ENCODE peak calls at places on chromosomes 16 and 17, in ten cellular contexts. B, W, V, N, Z, P, O, A, Y and F are unnamed samples.

GRCh38 chr17:48333034-48333491 is 97.0 kb downstream of the SKAP1 start:
- DNase-seq in B (peak; percentile 16), W (no peak), V (peak; percentile 8), N (peak; percentile 41), Z (no peak), P (no peak), O (no peak), A (no peak), Y (no peak), F (no peak)

GRCh38 chr17:80631142-80632045 is 86.8 kb downstream of the RPTOR start:
- DNase-seq in B (no peak), W (no peak), V (no peak), N (no peak), Z (no peak), P (no peak), O (no peak), A (no peak), Y (no peak), F (no peak)

GRCh38 chr17:75494326-75494877 is 20.9 kb downstream of the CASKIN2 start:
- DNase-seq in B (no peak), W (no peak), V (no peak), N (no peak), Z (no peak), P (no peak), O (no peak), A (no peak), Y (no peak), F (no peak)

GRCh38 chr17:1786708-1787107 is 24.8 kb downstream of the SERPINF1 start:
- DNase-seq in B (no peak), W (no peak), V (no peak), N (no peak), Z (no peak), P (no peak), O (no peak), A (no peak), Y (no peak), F (no peak)

GRCh38 chr17:51869387-51869786 is 289.1 kb downstream of the CA10 start:
- DNase-seq in B (peak; percentile 44), W (no peak), V (peak; percentile 2), N (peak; percentile 19), Z (no peak), P (no peak), O (peak; percentile 50), A (no peak), Y (peak; percentile 41), F (no peak)

GRCh38 chr16:82755570-82756282 is 129.0 kb downstream of the CDH13 start:
- DNase-seq in B (no peak), W (no peak), V (no peak), N (peak; percentile 28), Z (no peak), P (no peak), O (no peak), A (no peak), Y (peak; percentile 21), F (no peak)

GRCh38 chr16:66894948-66895696 is 14.8 kb downstream of the PDP2 start:
- DNase-seq in B (peak; percentile 79), W (peak; percentile 32), V (peak; percentile 66), N (peak; percentile 82), Z (peak; percentile 82), P (no peak), O (peak; percentile 77), A (no peak), Y (peak; percentile 67), F (peak; percentile 80)

GRCh38 chr17:18203308-18203707 is 19.7 kb downstream of the ALKBH5 start:
- DNase-seq in B (peak; percentile 68), W (no peak), V (no peak), N (no peak), Z (no peak), P (no peak), O (no peak), A (no peak), Y (no peak), F (no peak)

GRCh38 chr17:36529121-36529520 is 5.5 kb downstream of the MYO19 start:
- DNase-seq in B (peak; percentile 82), W (no peak), V (no peak), N (peak; percentile 65), Z (no peak), P (no peak), O (no peak), A (no peak), Y (no peak), F (no peak)

GRCh38 chr17:57601328-57601727 is 143.8 kb downstream of the CCDC182 start:
- DNase-seq in B (no peak), W (no peak), V (peak; percentile 30), N (no peak), Z (no peak), P (no peak), O (no peak), A (no peak), Y (no peak), F (no peak)

GRCh38 chr17:37068266-37068665 is 119.5 kb downstream of the AATF start:
- DNase-seq in B (no peak), W (no peak), V (no peak), N (no peak), Z (no peak), P (no peak), O (no peak), A (no peak), Y (no peak), F (no peak)

GRCh38 chr17:19381741-19382444 is 3.6 kb downstream of the MAPK7 start:
- DNase-seq in B (no peak), W (no peak), V (no peak), N (no peak), Z (no peak), P (no peak), O (no peak), A (no peak), Y (no peak), F (no peak)

GRCh38 chr16:15482068-15482747 is 47.8 kb downstream of the BMERB1 start:
- DNase-seq in B (peak; percentile 99), W (no peak), V (peak; percentile 50), N (peak; percentile 97), Z (peak; percentile 17), P (peak; percentile 99), O (peak; percentile 86), A (peak; percentile 15), Y (peak; percentile 81), F (peak; percentile 59)

GRCh38 chr16:22353188-22353919 is 21.1 kb downstream of the CDR2 start:
- DNase-seq in B (peak; percentile 95), W (no peak), V (peak; percentile 12), N (peak; percentile 82), Z (no peak), P (no peak), O (no peak), A (no peak), Y (no peak), F (no peak)

GRCh38 chr16:20763461-20764232 is at the start of gene ACSM3:
- DNase-seq in B (peak; percentile 98), W (peak; percentile 41), V (peak; percentile 67), N (peak; percentile 79), Z (peak; percentile 63), P (peak; percentile 76), O (peak; percentile 89), A (no peak), Y (peak; percentile 80), F (peak; percentile 84)